ENCODE peak calls at places on chromosomes 4 and X, in four cellular contexts. One of them, this sample, is unnamed.

GRCh38 chr4:18020145-18020670 is 1.3 kb downstream of the LCORL start:
- DNase-seq in GM12878: no peak
- DNase-seq in HepG2: no peak
- DNase-seq in WTC11: no peak
- DNase-seq in this sample: peak; percentile 25

GRCh38 chr4:125313497-125313896 is 1.3 kb upstream of the FAT4 start:
- DNase-seq in HepG2: peak; percentile 83
- DNase-seq in WTC11: peak; percentile 19
- DNase-seq in GM12878: no peak
- DNase-seq in this sample: peak; percentile 94

GRCh38 chr4:40395908-40396806 is 61.0 kb downstream of the CHRNA9 start:
- DNase-seq in HepG2: peak; percentile 43
- DNase-seq in GM12878: no peak
- DNase-seq in WTC11: no peak
- DNase-seq in this sample: peak; percentile 47

GRCh38 chr4:675036-675804 is 878 bp downstream of the MYL5 start:
- DNase-seq in HepG2: no peak
- DNase-seq in WTC11: no peak
- DNase-seq in GM12878: no peak
- DNase-seq in this sample: no peak

GRCh38 chr4:1340181-1340747 is 6.7 kb upstream of the UVSSA start:
- DNase-seq in WTC11: no peak
- DNase-seq in HepG2: no peak
- DNase-seq in GM12878: no peak
- DNase-seq in this sample: no peak

GRCh38 chr4:155392486-155393184 is 15.9 kb upstream of the MAP9 start:
- DNase-seq in GM12878: no peak
- DNase-seq in WTC11: no peak
- DNase-seq in HepG2: peak; percentile 7
- DNase-seq in this sample: no peak

GRCh38 chr4:159043861-159044260 is 59.0 kb upstream of the RAPGEF2 start:
- DNase-seq in WTC11: no peak
- DNase-seq in GM12878: no peak
- DNase-seq in HepG2: no peak
- DNase-seq in this sample: no peak

GRCh38 chrX:1215123-1215823 is 2.8 kb upstream of the CRLF2 start:
- DNase-seq in WTC11: no peak
- DNase-seq in GM12878: no peak
- DNase-seq in HepG2: no peak
- DNase-seq in this sample: no peak

GRCh38 chr4:78481180-78481579 is 70.4 kb upstream of the ANXA3 start:
- DNase-seq in WTC11: no peak
- DNase-seq in HepG2: no peak
- DNase-seq in GM12878: no peak
- DNase-seq in this sample: no peak

GRCh38 chrX:153525451-153525850 is 8.0 kb downstream of the ATP2B3 start:
- DNase-seq in HepG2: no peak
- DNase-seq in GM12878: no peak
- DNase-seq in WTC11: no peak
- DNase-seq in this sample: no peak

GRCh38 chr4:76459291-76459723 is 24.3 kb downstream of the SHROOM3 start:
- DNase-seq in GM12878: no peak
- DNase-seq in HepG2: no peak
- DNase-seq in WTC11: peak; percentile 60
- DNase-seq in this sample: peak; percentile 97

GRCh38 chr4:107780665-107781064 is 44.1 kb upstream of the SGMS2 start:
- DNase-seq in GM12878: no peak
- DNase-seq in WTC11: peak; percentile 26
- DNase-seq in HepG2: no peak
- DNase-seq in this sample: peak; percentile 79

GRCh38 chrX:130304587-130305368 is 34.9 kb upstream of the SLC25A14 start:
- DNase-seq in HepG2: no peak
- DNase-seq in GM12878: no peak
- DNase-seq in WTC11: no peak
- DNase-seq in this sample: peak; percentile 25

GRCh38 chrX:16577483-16578029 is 72.4 kb upstream of the S100G start:
- DNase-seq in HepG2: no peak
- DNase-seq in GM12878: no peak
- DNase-seq in WTC11: no peak
- DNase-seq in this sample: peak; percentile 40

GRCh38 chrX:16138108-16138427 is 14.7 kb downstream of the GRPR start:
- DNase-seq in WTC11: no peak
- DNase-seq in HepG2: peak; percentile 1
- DNase-seq in GM12878: peak; percentile 16
- DNase-seq in this sample: peak; percentile 28

GRCh38 chrX:34528081-34528480 is 129.0 kb downstream of the TMEM47 start:
- DNase-seq in GM12878: no peak
- DNase-seq in HepG2: no peak
- DNase-seq in WTC11: no peak
- DNase-seq in this sample: no peak

GRCh38 chrX:139875831-139876230 is 57.0 kb downstream of the ATP11C start:
- DNase-seq in HepG2: no peak
- DNase-seq in WTC11: no peak
- DNase-seq in GM12878: no peak
- DNase-seq in this sample: no peak

GRCh38 chr4:153451931-153452660 is 14.1 kb upstream of the TMEM131L start:
- DNase-seq in GM12878: no peak
- DNase-seq in WTC11: peak; percentile 64
- DNase-seq in HepG2: no peak
- DNase-seq in this sample: peak; percentile 82

GRCh38 chr4:26787461-26788340 is 72.9 kb upstream of the STIM2 start:
- DNase-seq in GM12878: no peak
- DNase-seq in HepG2: peak; percentile 32
- DNase-seq in WTC11: peak; percentile 50
- DNase-seq in this sample: peak; percentile 72

GRCh38 chrX:1914606-1915365 is 299.9 kb downstream of the ASMT start:
- DNase-seq in HepG2: no peak
- DNase-seq in GM12878: no peak
- DNase-seq in WTC11: no peak
- DNase-seq in this sample: peak; percentile 47

GRCh38 chr4:109560687-109561452 is 824 bp downstream of the MCUB start:
- DNase-seq in GM12878: peak; percentile 80
- DNase-seq in HepG2: no peak
- DNase-seq in WTC11: no peak
- DNase-seq in this sample: peak; percentile 64

GRCh38 chrX:151359931-151360871 is 36.8 kb upstream of the VMA21 start:
- DNase-seq in GM12878: no peak
- DNase-seq in WTC11: peak; percentile 68
- DNase-seq in HepG2: peak; percentile 0
- DNase-seq in this sample: peak; percentile 58

DNA sequence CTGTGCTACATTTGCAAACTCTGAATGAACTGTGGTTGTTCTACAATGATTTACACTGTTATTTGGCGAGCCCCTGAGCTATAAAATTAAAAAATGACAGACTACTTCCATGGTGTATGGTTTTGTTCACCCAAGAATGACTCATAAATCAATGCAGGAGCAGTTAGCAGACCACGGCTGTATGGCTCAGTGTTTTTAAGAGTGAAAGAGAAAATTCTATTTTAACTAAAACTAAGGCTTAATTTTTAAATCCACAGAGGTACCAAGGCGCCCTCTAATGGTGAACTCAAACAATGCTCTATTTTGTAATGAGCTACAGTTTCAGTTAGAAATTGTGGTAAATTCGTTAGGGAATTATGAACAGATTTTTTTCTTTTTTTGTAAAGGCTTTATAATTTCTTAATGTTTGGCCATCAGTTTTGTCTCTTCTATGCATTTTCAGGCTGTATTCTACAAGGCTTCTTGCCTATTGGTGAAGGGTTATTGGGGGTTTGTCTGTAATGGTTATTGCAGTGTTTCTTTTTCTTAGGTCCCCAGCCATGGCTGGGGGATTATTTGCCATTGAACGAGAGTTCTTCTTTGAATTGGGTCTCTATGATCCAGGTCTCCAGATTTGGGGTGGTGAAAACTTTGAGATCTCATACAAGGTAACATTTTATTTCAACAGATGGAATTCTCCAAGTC is 32.5 kb downstream of the HMGB2 start:
- DNase-seq in HepG2: no peak
- DNase-seq in WTC11: no peak
- DNase-seq in GM12878: no peak
- DNase-seq in this sample: peak; percentile 63
- TF ChIP-seq CREB1 in HepG2: no peak
- TF ChIP-seq CREB1 in WTC11: no peak
- TF ChIP-seq CREB1 in GM12878: no peak
- TF ChIP-seq CREB1 in this sample: no peak

GRCh38 chr4:55175779-55176231 is 50.4 kb upstream of the KDR start:
- DNase-seq in GM12878: no peak
- DNase-seq in HepG2: no peak
- DNase-seq in WTC11: no peak
- DNase-seq in this sample: peak; percentile 43
- TF ChIP-seq CREB1 in GM12878: no peak
- TF ChIP-seq CREB1 in HepG2: no peak
- TF ChIP-seq CREB1 in WTC11: no peak
- TF ChIP-seq CREB1 in this sample: no peak

GRCh38 chr4:147678796-147679549 is 5.0 kb downstream of the PRMT9 start:
- DNase-seq in HepG2: peak; percentile 22
- DNase-seq in GM12878: no peak
- DNase-seq in WTC11: peak; percentile 74
- DNase-seq in this sample: peak; percentile 86
- TF ChIP-seq CREB1 in HepG2: no peak
- TF ChIP-seq CREB1 in GM12878: no peak
- TF ChIP-seq CREB1 in WTC11: no peak
- TF ChIP-seq CREB1 in this sample: no peak

GRCh38 chrX:11113731-11114130 is 2.6 kb downstream of the HCCS start:
- DNase-seq in GM12878: no peak
- DNase-seq in WTC11: no peak
- DNase-seq in HepG2: no peak
- DNase-seq in this sample: no peak
- TF ChIP-seq CREB1 in GM12878: no peak
- TF ChIP-seq CREB1 in WTC11: no peak
- TF ChIP-seq CREB1 in HepG2: no peak
- TF ChIP-seq CREB1 in this sample: no peak

GRCh38 chr4:128868758-128869157 is 59.3 kb downstream of the JADE1 start:
- DNase-seq in HepG2: no peak
- DNase-seq in WTC11: no peak
- DNase-seq in GM12878: no peak
- DNase-seq in this sample: no peak
- TF ChIP-seq CREB1 in HepG2: no peak
- TF ChIP-seq CREB1 in WTC11: no peak
- TF ChIP-seq CREB1 in GM12878: no peak
- TF ChIP-seq CREB1 in this sample: no peak

DNA sequence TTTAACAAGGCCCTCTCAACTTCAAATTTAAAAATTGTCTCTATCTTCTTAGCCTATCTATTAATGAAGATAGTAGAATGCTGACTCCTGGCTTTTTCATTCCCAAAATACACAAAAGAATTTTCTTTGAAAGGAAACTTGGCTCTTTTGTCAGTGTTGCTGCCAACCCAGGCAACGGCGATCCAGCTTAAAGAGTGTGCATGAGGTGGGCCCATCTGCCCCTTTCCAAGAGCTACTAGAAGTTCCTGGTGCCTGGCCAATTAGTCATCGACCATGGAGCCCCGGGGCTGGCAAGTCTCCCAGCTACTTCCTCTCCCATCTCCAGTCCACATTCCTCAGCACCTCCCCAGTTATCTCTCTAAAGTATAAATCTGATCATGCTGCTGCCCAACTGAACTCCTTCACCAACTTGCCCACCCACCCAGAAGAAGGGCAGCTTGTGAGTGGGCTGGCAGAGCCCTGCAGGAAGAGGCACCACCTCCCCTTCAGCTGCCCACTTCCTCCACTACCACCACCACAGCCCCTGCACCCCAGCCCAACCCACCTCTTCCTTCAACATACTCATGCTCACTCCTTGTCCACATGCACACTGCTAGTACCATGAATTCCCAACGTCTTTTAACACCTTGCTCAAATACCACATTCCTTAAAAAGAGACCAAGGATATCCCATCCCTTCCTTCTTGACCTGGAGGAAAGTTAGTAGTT is 158.2 kb upstream of the MAP3K15 start:
- DNase-seq in HepG2: peak; percentile 31
- DNase-seq in WTC11: no peak
- DNase-seq in GM12878: no peak
- DNase-seq in this sample: no peak
- TF ChIP-seq CREB1 in HepG2: no peak
- TF ChIP-seq CREB1 in WTC11: no peak
- TF ChIP-seq CREB1 in GM12878: no peak
- TF ChIP-seq CREB1 in this sample: no peak

GRCh38 chrX:37871626-37872302 is 24.4 kb upstream of the DYNLT3 start:
- DNase-seq in HepG2: no peak
- DNase-seq in WTC11: no peak
- DNase-seq in GM12878: no peak
- DNase-seq in this sample: peak; percentile 4
- TF ChIP-seq CREB1 in HepG2: no peak
- TF ChIP-seq CREB1 in WTC11: no peak
- TF ChIP-seq CREB1 in GM12878: no peak
- TF ChIP-seq CREB1 in this sample: no peak

GRCh38 chr4:38686682-38687081 is 22.7 kb downstream of the KLF3 start:
- DNase-seq in GM12878: no peak
- DNase-seq in WTC11: no peak
- DNase-seq in HepG2: no peak
- DNase-seq in this sample: no peak
- TF ChIP-seq CREB1 in GM12878: no peak
- TF ChIP-seq CREB1 in WTC11: no peak
- TF ChIP-seq CREB1 in HepG2: no peak
- TF ChIP-seq CREB1 in this sample: no peak

GRCh38 chrX:147803948-147804347 is 107.8 kb upstream of the FMR1 start:
- DNase-seq in HepG2: peak; percentile 24
- DNase-seq in WTC11: no peak
- DNase-seq in GM12878: no peak
- DNase-seq in this sample: peak; percentile 50
- TF ChIP-seq CREB1 in HepG2: no peak
- TF ChIP-seq CREB1 in WTC11: no peak
- TF ChIP-seq CREB1 in GM12878: no peak
- TF ChIP-seq CREB1 in this sample: no peak